ENCODE peak calls at places on chromosomes 1 and 21, in five cellular contexts. A is Calu3, S is stomach, Z is LNCaP clone FGC, R is H54. B is an unnamed sample.

GRCh38 chr21:15062566-15062965 is 2.2 kb downstream of the NRIP1 start:
- DNase-seq in A (no peak), S (no peak), Z (no peak), R (no peak), B (no peak)

GRCh38 chr1:165289556-165289955 is 67.0 kb downstream of the LMX1A start:
- DNase-seq in A (no peak), S (no peak), Z (no peak), R (no peak), B (no peak)

GRCh38 chr1:172902861-172903381 is 147.8 kb downstream of the TNFSF18 start:
- DNase-seq in A (no peak), S (no peak), Z (no peak), R (no peak), B (no peak)

GRCh38 chr1:42680921-42681683 is 1.1 kb upstream of the YBX1 start:
- DNase-seq in A (no peak), S (no peak), Z (no peak), R (no peak), B (no peak)

GRCh38 chr1:161182214-161182613 is 4.9 kb upstream of the B4GALT3 start:
- DNase-seq in A (no peak), S (no peak), Z (no peak), R (peak), B (no peak)

GRCh38 chr1:89363638-89364536 is at the start of gene GBP6:
- DNase-seq in A (no peak), S (no peak), Z (no peak), R (no peak), B (no peak)

GRCh38 chr21:44484498-44485253 is 29.4 kb downstream of the LRRC3 start:
- DNase-seq in A (no peak), S (no peak), Z (no peak), R (no peak), B (no peak)

GRCh38 chr1:2345297-2346075 is 45.9 kb downstream of the MORN1 start:
- DNase-seq in A (no peak), S (no peak), Z (no peak), R (no peak), B (no peak)

GRCh38 chr1:40059960-40060337 is 19.4 kb downstream of the CAP1 start:
- DNase-seq in A (no peak), S (no peak), Z (no peak), R (no peak), B (no peak)

GRCh38 chr1:150322310-150322709 is 977 bp downstream of the PRPF3 start:
- DNase-seq in A (no peak), S (no peak), Z (no peak), R (no peak), B (no peak)

GRCh38 chr1:93810316-93810715 is 68.7 kb downstream of the DNTTIP2 start:
- DNase-seq in A (no peak), S (no peak), Z (no peak), R (no peak), B (no peak)

GRCh38 chr1:31811605-31812004 is 4.2 kb downstream of the SPOCD1 start:
- DNase-seq in A (no peak), S (no peak), Z (no peak), R (no peak), B (no peak)

GRCh38 chr1:152960452-152961044 is 9.9 kb upstream of the SPRR4 start:
- DNase-seq in A (no peak), S (no peak), Z (no peak), R (no peak), B (no peak)

GRCh38 chr1:88562991-88563390 is 121.1 kb upstream of the PKN2 start:
- DNase-seq in A (no peak), S (no peak), Z (no peak), R (no peak), B (no peak)

GRCh38 chr1:235069577-235070563 is 58.8 kb downstream of the TOMM20 start:
- DNase-seq in A (peak), S (peak), Z (no peak), R (no peak), B (peak)

GRCh38 chr1:234125283-234125682 is 220.8 kb downstream of the SLC35F3 start:
- DNase-seq in A (peak), S (no peak), Z (no peak), R (peak), B (no peak)

GRCh38 chr1:214427871-214428277 is 123.5 kb downstream of the PTPN14 start:
- DNase-seq in A (peak), S (peak), Z (no peak), R (peak), B (peak)

GRCh38 chr1:169250022-169250421 is 117.6 kb downstream of the NME7 start:
- DNase-seq in A (no peak), S (no peak), Z (no peak), R (no peak), B (no peak)

GRCh38 chr1:229139320-229139719 is 131.6 kb upstream of the RAB4A start:
- DNase-seq in A (no peak), S (no peak), Z (no peak), R (no peak), B (no peak)